ENCODE peak calls at places on chromosomes 13 and 19, in six cellular contexts. Y, C, O, F, S and P are unnamed samples.

GRCh38 chr19:32676186-32676894 is 692 bp downstream of the RGS9BP start:
- DNase-seq in S (no peak), O (no peak), C (peak), Y (no peak), F (no peak), P (no peak)

GRCh38 chr13:109819851-109820250 is 33.5 kb upstream of the IRS2 start:
- DNase-seq in Y (no peak), F (no peak), S (no peak), O (no peak), C (no peak), P (no peak)

GRCh38 chr19:32662186-32662585 is 12.8 kb downstream of the ANKRD27 start:
- DNase-seq in F (no peak), C (peak), Y (no peak), O (no peak), S (no peak), P (peak)

GRCh38 chr13:112233256-112233655 is 142.9 kb upstream of the SPACA7 start:
- DNase-seq in S (no peak), O (no peak), C (no peak), Y (no peak), F (no peak), P (no peak)

GRCh38 chr13:54210397-54211050 is 1181.9 kb downstream of the OLFM4 start:
- DNase-seq in C (no peak), F (no peak), O (no peak), S (no peak), Y (no peak), P (peak)

GRCh38 chr19:30003862-30004261 is 61.8 kb downstream of the URI1 start:
- DNase-seq in S (no peak), Y (no peak), C (no peak), O (no peak), F (no peak), P (no peak)

GRCh38 chr19:42023943-42024260 is 29.9 kb upstream of the ATP1A3 start:
- DNase-seq in O (no peak), F (no peak), Y (no peak), C (no peak), S (no peak), P (no peak)

GRCh38 chr13:60591348-60591747 is 194.3 kb downstream of the TDRD3 start:
- DNase-seq in O (no peak), S (no peak), Y (no peak), C (peak), F (no peak), P (no peak)

GRCh38 chr13:26502826-26503225 is 54.7 kb upstream of the WASF3 start:
- DNase-seq in S (no peak), C (peak), Y (no peak), F (peak), O (no peak), P (peak)

GRCh38 chr19:29947871-29948270 is 5.8 kb downstream of the URI1 start:
- DNase-seq in F (peak), O (no peak), Y (no peak), C (no peak), S (no peak), P (no peak)

GRCh38 chr13:30763786-30764440 is 28.6 kb downstream of the ALOX5AP start:
- DNase-seq in F (no peak), Y (no peak), O (no peak), S (no peak), C (peak), P (peak)

GRCh38 chr13:52012512-52012836 is 276 bp downstream of the ALG11 start:
- DNase-seq in Y (no peak), F (no peak), O (no peak), C (no peak), S (no peak), P (no peak)

GRCh38 chr13:47420568-47420967 is 523.7 kb upstream of the HTR2A start:
- DNase-seq in S (no peak), Y (no peak), C (peak), F (no peak), O (no peak), P (no peak)

GRCh38 chr13:41883147-41883546 is 77.8 kb downstream of the VWA8 start:
- DNase-seq in C (no peak), S (no peak), Y (no peak), O (no peak), F (no peak), P (no peak)

GRCh38 chr19:22519152-22519551 is 97.0 kb upstream of the ZNF98 start:
- DNase-seq in C (no peak), Y (no peak), S (no peak), O (no peak), F (no peak), P (no peak)

GRCh38 chr19:43407416-43408005 is 7.2 kb upstream of the TEX101 start:
- DNase-seq in Y (no peak), C (no peak), F (no peak), S (no peak), O (no peak), P (no peak)

GRCh38 chr13:75195479-75196111 is 286.4 kb downstream of the TBC1D4 start:
- DNase-seq in O (no peak), F (no peak), C (no peak), S (no peak), Y (no peak), P (no peak)

GRCh38 chr13:111143875-111144540 is 28.9 kb downstream of the ARHGEF7 start:
- DNase-seq in C (peak), Y (no peak), F (no peak), S (no peak), O (no peak), P (peak)

GRCh38 chr13:107480130-107480529 is 735.2 kb downstream of the LIG4 start:
- DNase-seq in C (no peak), S (no peak), Y (no peak), O (no peak), F (no peak), P (peak)

GRCh38 chr19:39246951-39247669 is 1.5 kb downstream of the IFNL4 start:
- DNase-seq in C (peak), S (no peak), O (peak), F (no peak), Y (no peak), P (no peak)